ENCODE peak calls at places on chromosomes 3 and 15, in seven cellular contexts. R is right atrium auricular region; C is A549; K is CD4-positive, alpha-beta T cell; O is iPS DF 6.9; Y is upper lobe of left lung; G is Peyer's patch. W is an unnamed sample.

GRCh38 chr15:53843869-53844569 is 84.6 kb upstream of the WDR72 start:
- DNase-seq in K (no peak), G (no peak), C (no peak), Y (no peak), O (no peak), R (no peak), W (no peak)

GRCh38 chr3:157718835-157719234 is 215.6 kb upstream of the VEPH1 start:
- DNase-seq in G (no peak), C (no peak), R (no peak), K (no peak), O (no peak), Y (no peak), W (no peak)

GRCh38 chr3:194277547-194278091 is 73.5 kb downstream of the CPN2 start:
- DNase-seq in Y (peak), C (no peak), K (no peak), G (no peak), R (peak), O (no peak), W (no peak)

GRCh38 chr3:9730747-9731205 is 759 bp upstream of the BRPF1 start:
- DNase-seq in R (no peak), O (peak), C (peak), K (no peak), Y (no peak), G (no peak), W (no peak)

GRCh38 chr15:39920510-39921273 is 626 bp upstream of the GPR176 start:
- DNase-seq in K (peak), R (peak), G (peak), O (no peak), Y (peak), C (peak), W (peak)

GRCh38 chr3:14254812-14255702 is 76.4 kb downstream of the LSM3 start:
- DNase-seq in Y (no peak), G (no peak), O (no peak), K (no peak), C (no peak), R (no peak), W (no peak)

GRCh38 chr3:86047329-86047625 is 943.7 kb downstream of the VGLL3 start:
- DNase-seq in K (no peak), R (no peak), G (no peak), O (no peak), Y (no peak), C (no peak), W (no peak)

GRCh38 chr3:128572644-128573105 is 77.9 kb downstream of the RPN1 start:
- DNase-seq in G (no peak), C (peak), R (no peak), K (no peak), O (no peak), Y (no peak), W (no peak)

GRCh38 chr15:45048784-45049631 is 26.0 kb downstream of the SORD start:
- DNase-seq in C (no peak), O (no peak), K (no peak), R (no peak), G (no peak), Y (no peak), W (no peak)

GRCh38 chr3:149494022-149494758 is 19.7 kb downstream of the TM4SF4 start:
- DNase-seq in C (peak), G (no peak), O (peak), R (no peak), Y (no peak), K (peak), W (no peak)

GRCh38 chr3:49662021-49662420 is 12.1 kb upstream of the APEH start:
- DNase-seq in G (no peak), C (no peak), Y (no peak), R (no peak), K (no peak), O (no peak), W (no peak)

GRCh38 chr3:102129774-102130608 is 280.7 kb downstream of the NFKBIZ start:
- DNase-seq in O (no peak), Y (no peak), K (no peak), C (peak), G (no peak), R (no peak), W (no peak)

GRCh38 chr3:31065765-31066164 is 171.3 kb upstream of the GADL1 start:
- DNase-seq in C (no peak), Y (no peak), R (no peak), O (no peak), K (no peak), G (no peak), W (no peak)

GRCh38 chr3:36960502-36960901 is 15.6 kb upstream of the TRANK1 start:
- DNase-seq in O (no peak), K (no peak), G (no peak), Y (no peak), C (no peak), R (no peak), W (no peak)
- H3K27ac ChIP-seq in O (no peak), K (no peak), G (no peak), Y (no peak), C (no peak), R (no peak), W (no peak)

DNA sequence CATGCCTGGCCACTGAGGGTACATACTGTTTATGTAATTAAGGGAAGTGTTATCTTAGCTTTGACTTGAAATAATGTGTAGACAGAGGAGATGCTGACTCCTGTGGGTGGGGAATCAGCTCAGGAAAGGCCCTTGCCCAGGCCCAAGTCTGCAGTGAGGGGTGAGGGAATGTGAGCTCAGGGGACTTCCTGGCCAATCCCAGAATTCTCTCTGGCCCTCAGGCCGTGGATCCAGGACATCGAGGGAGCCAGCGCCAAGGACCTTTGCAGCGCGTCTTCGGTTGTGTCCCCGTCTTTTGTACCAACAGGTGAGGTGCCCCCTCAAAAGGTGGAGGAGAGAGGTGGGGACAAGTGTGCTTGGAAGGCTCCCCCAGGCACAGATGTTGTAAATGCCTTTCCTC is 6.4 kb downstream of the CIB1 start:
- DNase-seq in Y (no peak), O (no peak), R (no peak), G (no peak), C (no peak), K (no peak), W (no peak)
- H3K27ac ChIP-seq in Y (no peak), O (no peak), R (no peak), G (no peak), C (no peak), K (no peak), W (no peak)

GRCh38 chr15:36468746-36469145 is 110.7 kb upstream of the CDIN1 start:
- DNase-seq in C (no peak), G (no peak), O (no peak), R (no peak), K (no peak), Y (no peak), W (no peak)
- H3K27ac ChIP-seq in C (no peak), G (no peak), O (no peak), R (no peak), K (no peak), Y (no peak), W (no peak)

GRCh38 chr3:105997466-105997799 is 128.6 kb upstream of the CBLB start:
- DNase-seq in R (no peak), Y (no peak), C (no peak), O (no peak), K (no peak), G (no peak), W (no peak)

GRCh38 chr3:105999856-106000255 is 131.0 kb upstream of the CBLB start:
- DNase-seq in K (no peak), R (no peak), O (no peak), G (no peak), Y (no peak), C (no peak), W (no peak)

GRCh38 chr3:105996781-105997180 is 128.0 kb upstream of the CBLB start:
- DNase-seq in G (no peak), O (no peak), R (no peak), K (no peak), Y (no peak), C (no peak), W (no peak)

GRCh38 chr3:106001923-106002322 is 133.1 kb upstream of the CBLB start:
- DNase-seq in Y (no peak), O (no peak), C (no peak), K (no peak), G (no peak), R (no peak), W (no peak)

GRCh38 chr3:105997800-105998526 is 129.2 kb upstream of the CBLB start:
- DNase-seq in C (no peak), K (no peak), R (peak), Y (no peak), G (no peak), O (no peak), W (no peak)
- H3K27ac ChIP-seq in C (peak), K (no peak), R (peak), Y (peak), G (no peak), O (no peak), W (no peak)

DNA sequence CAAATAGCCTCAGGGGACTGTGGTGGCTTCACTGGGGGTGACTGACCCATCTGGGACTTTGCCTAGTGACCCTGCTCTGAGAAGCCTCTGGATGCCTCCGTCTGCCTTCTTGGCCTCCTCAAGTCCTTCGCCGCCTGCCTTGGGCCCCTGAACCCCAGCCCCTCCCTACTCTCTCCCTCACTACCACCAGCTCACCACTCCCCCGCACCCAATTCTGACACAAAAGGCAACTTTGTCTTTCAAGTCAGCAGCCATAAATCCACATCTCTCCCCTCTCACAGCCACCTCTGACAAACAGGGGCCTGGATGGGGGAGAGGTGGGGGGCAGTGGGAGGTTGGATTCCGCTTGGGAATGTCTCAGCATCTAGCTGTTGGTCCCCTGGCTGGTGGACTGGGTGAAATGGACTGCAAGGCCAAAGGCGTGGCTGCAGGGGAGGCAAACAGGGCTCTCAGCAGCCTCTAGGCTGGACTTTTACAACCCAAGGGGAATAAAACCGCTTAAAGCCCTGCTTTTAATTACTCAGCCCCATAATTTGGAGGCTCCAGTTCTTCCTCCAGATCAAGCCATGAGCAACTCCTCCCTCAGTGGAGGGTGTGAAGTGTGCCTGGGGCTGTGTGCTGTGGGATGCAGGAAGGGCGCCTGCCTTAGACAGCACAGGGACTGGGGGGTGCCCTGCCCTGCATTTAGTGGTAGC is 33.4 kb downstream of the IGDCC3 start:
- DNase-seq in Y (no peak), O (no peak), K (no peak), R (no peak), C (no peak), G (no peak), W (no peak)
- H3K27ac ChIP-seq in Y (no peak), O (no peak), K (no peak), R (no peak), C (no peak), G (no peak), W (no peak)

GRCh38 chr3:32236377-32236776 is 2.1 kb upstream of the CMTM8 start:
- DNase-seq in C (no peak), O (no peak), Y (no peak), R (no peak), G (no peak), K (no peak), W (no peak)

GRCh38 chr3:32237670-32238026 is 832 bp upstream of the CMTM8 start:
- DNase-seq in C (no peak), K (no peak), G (no peak), Y (no peak), R (no peak), O (no peak), W (no peak)

GRCh38 chr3:32239638-32240550 is 1.4 kb downstream of the CMTM8 start:
- DNase-seq in G (no peak), C (peak), Y (no peak), R (no peak), O (no peak), K (peak), W (no peak)

GRCh38 chr3:32238816-32239637 is 547 bp downstream of the CMTM8 start:
- DNase-seq in C (peak), G (peak), K (peak), O (no peak), Y (peak), R (no peak), W (no peak)

DNA sequence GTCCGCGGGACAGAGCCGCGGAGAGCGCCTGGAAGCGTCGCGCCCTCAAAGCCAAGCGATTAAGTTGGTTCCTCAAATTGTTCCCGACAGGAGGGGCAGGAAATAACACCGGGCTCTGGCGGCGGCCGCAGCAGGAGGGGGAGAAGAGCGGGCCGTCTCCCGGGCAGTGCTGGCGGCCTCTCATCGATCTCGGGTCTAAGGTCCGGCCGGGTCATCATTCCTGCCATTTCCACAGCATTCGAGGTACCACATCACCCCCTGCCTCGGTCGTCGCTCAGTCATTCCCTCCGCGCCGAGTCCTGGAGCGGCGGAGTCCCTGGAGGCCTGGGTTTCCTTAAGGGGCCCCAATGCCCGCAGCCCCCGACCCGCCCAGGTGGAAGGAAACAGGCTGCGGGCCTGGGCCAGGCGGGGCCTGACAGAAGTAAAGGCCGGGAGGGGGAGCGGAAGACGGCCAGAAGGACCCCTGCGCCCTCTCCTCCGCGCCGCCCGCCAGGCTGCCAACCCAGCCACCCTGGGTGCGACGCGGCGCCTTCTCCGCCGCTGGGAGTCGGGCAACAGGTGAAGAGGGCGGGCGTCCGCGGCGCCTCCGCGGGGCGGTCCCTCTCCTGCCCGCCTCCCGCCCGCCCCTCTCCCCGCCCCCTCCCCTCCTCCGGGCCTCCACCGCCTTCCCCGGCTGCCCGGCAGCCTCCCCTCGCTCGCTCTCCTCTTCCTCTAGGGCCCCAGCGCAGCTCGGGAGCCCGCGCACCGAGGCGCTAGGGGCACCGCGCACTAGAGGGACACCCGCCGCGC is at the start of gene CMTM8:
- DNase-seq in Y (peak), O (no peak), G (peak), K (peak), R (no peak), C (peak), W (no peak)
- H3K27ac ChIP-seq in Y (peak), O (no peak), G (peak), K (no peak), R (peak), C (peak), W (peak)

GRCh38 chr3:12955651-12956315 is 114.4 kb upstream of the RPL32 start:
- DNase-seq in C (no peak), R (no peak), O (no peak), K (no peak), G (no peak), Y (no peak), W (no peak)
- H3K27ac ChIP-seq in C (no peak), R (peak), O (no peak), K (no peak), G (no peak), Y (peak), W (peak)

DNA sequence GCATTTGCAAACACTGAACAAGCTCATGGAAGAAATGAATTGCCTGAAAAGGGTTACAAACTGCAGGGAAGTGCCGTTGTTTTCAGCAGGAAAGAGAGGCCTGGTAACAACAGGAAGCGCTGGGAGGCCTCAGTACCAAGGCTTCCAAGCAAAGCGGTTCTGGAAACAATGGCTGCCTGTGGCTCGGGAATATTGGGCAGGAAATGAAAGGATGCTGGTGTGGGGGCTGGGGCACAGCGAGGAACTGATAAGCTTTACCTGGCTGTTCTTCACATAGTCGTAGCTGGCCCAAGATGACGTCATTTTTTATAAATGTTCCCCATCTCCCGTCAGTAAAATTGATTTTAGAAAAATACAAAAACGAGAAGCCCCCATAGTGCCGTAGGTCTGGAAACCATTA is 55.9 kb downstream of the ARHGAP31 start:
- DNase-seq in Y (no peak), G (no peak), O (peak), R (no peak), C (no peak), K (no peak), W (no peak)
- H3K27ac ChIP-seq in Y (peak), G (no peak), O (no peak), R (peak), C (no peak), K (no peak), W (no peak)